ENCODE peak calls at places on chromosomes 5 and 9, in seven cellular contexts. I is cardiac fibroblast, L is AG09319, J is endothelial cell, Z is psoas muscle, Q is pancreas, D is Peyer's patch. X is an unnamed sample.

GRCh38 chr9:93786204-93786603 is 169.0 kb downstream of the BARX1 start:
- DNase-seq in L (no peak), I (no peak), Q (no peak), J (no peak), D (no peak), Z (no peak), X (no peak)

GRCh38 chr9:119818726-119819435 is 449.6 kb upstream of the BRINP1 start:
- DNase-seq in Q (no peak), Z (no peak), L (no peak), I (no peak), D (no peak), J (no peak), X (no peak)

GRCh38 chr5:115415143-115415491 is 118.7 kb upstream of the CCDC112 start:
- DNase-seq in Q (no peak), Z (no peak), D (peak), L (no peak), I (peak), J (no peak), X (peak)

GRCh38 chr9:92177591-92177990 is 62.4 kb upstream of the SPTLC1 start:
- DNase-seq in L (no peak), I (no peak), Q (no peak), D (no peak), J (no peak), Z (no peak), X (no peak)

GRCh38 chr9:75604661-75605060 is 285.8 kb upstream of the PCSK5 start:
- DNase-seq in J (no peak), L (no peak), D (no peak), Q (no peak), Z (no peak), I (no peak), X (no peak)

GRCh38 chr9:82152181-82152580 is 163.6 kb downstream of the SPATA31D1 start:
- DNase-seq in Z (no peak), Q (no peak), J (no peak), I (peak), D (no peak), L (no peak), X (peak)

GRCh38 chr9:23938908-23939307 is 112.9 kb upstream of the ELAVL2 start:
- DNase-seq in D (no peak), Q (no peak), L (no peak), J (no peak), Z (no peak), I (no peak), X (no peak)

GRCh38 chr5:170755679-170756456 is 27.7 kb upstream of the GABRP start:
- DNase-seq in J (no peak), D (peak), Q (no peak), I (peak), Z (no peak), L (no peak), X (peak)

GRCh38 chr9:15277400-15278137 is 29.4 kb downstream of the TTC39B start:
- DNase-seq in D (no peak), Z (no peak), J (no peak), Q (no peak), I (peak), L (no peak), X (peak)

GRCh38 chr9:93896496-93897033 is 58.6 kb downstream of the BARX1 start:
- DNase-seq in Q (no peak), Z (peak), L (no peak), D (peak), J (no peak), I (no peak), X (no peak)

GRCh38 chr5:167426501-167426900 is 864.9 kb upstream of the WWC1 start:
- DNase-seq in D (no peak), J (no peak), I (no peak), Z (no peak), Q (no peak), L (no peak), X (no peak)

GRCh38 chr9:125990186-125990792 is 243.1 kb downstream of the PBX3 start:
- DNase-seq in I (no peak), Z (peak), D (no peak), L (no peak), J (no peak), Q (no peak), X (no peak)

GRCh38 chr9:76452839-76453238 is 6.1 kb upstream of the GCNT1 start:
- DNase-seq in Q (no peak), I (peak), L (no peak), D (no peak), Z (no peak), J (no peak), X (no peak)

DNA sequence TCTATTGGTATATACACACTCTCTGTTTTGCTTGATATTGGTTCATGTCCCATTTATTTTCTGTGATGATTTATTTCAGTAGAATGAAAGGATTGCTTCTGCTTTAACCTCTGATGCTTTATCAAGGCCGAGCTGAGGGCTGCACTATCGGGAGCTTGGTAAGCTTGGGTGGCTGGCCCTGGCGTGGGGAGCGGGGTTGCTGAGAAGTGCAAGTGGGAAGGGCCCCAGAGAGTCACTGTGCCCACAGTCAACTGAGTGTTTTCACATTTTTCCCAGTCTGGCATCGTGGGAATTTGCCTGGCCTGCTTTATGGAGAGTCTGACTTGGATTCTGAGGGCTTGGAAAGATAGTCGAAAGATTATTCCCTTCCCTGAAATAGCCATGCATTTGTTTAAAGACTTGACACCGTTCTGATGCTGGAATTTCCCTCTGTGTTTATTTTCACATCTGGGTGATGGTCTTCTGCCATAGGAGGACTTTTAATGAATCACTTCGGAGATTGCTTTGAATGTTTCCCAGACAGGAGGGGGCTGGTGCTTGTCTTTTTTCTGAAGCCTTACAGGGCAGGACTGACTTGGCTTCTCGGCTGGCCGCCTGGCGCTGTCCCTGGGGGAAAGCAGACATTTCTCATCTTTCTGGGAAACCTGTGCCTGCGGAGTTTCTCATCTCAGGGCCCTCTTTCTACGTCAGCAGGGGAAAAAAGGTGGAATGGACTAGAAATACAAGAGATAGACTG is 139.0 kb downstream of the BOD1 start:
- DNase-seq in Z (no peak), D (no peak), Q (no peak), J (no peak), L (peak), I (peak), X (no peak)
- TF ChIP-seq CTCF in Z (no peak), D (no peak), Q (no peak), J (no peak), L (no peak), I (no peak), X (no peak)

GRCh38 chr9:95506438-95506691 is 10.4 kb downstream of the PTCH1 start:
- DNase-seq in Z (no peak), L (no peak), I (peak), J (peak), Q (peak), D (no peak), X (peak)
- TF ChIP-seq CTCF in Z (no peak), L (no peak), I (no peak), J (no peak), Q (no peak), D (no peak), X (no peak)

DNA sequence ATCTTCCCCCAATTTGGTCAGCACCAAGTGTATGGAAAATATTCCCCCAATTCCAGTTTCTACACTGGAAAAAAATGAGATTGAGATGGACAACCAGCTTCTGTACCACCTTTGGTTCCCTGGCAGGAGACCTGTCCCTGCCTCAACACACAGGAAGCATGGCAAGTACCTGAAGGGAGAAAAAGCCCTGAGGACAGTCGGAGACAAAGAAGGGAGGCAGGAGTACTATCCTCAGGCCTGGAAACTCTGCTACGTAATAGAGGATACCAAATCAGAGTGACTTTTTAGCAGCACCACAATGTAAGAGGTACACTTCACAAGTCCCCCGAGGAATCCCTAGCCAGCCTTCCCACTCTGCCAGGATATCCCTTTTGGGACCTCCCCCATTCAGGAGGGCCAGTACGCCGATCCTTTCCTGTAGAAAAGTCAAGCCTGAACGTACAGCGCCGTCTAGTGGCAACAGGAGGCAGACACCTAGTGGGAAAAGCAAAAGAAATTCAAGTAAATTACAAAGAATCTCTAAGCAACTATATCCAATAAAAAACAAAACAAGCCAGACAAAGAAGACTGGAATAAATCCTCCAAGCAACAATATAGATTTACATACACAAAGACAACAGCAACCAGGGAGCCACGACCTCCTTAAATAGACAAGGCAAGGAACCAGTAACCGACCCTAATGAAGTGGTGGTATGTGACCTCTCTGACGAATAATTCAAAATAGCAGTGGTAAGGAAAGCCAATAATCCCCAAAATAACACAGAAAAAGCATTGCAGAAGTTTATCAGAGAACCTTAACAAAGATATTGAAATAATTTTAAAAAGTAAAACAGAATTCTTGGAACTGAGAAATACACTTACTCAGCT is 63.3 kb upstream of the SLCO6A1 start:
- DNase-seq in L (no peak), Q (no peak), D (no peak), I (peak), Z (no peak), J (peak), X (no peak)
- TF ChIP-seq CTCF in L (peak), Q (no peak), D (no peak), I (peak), Z (peak), J (peak), X (peak)

DNA sequence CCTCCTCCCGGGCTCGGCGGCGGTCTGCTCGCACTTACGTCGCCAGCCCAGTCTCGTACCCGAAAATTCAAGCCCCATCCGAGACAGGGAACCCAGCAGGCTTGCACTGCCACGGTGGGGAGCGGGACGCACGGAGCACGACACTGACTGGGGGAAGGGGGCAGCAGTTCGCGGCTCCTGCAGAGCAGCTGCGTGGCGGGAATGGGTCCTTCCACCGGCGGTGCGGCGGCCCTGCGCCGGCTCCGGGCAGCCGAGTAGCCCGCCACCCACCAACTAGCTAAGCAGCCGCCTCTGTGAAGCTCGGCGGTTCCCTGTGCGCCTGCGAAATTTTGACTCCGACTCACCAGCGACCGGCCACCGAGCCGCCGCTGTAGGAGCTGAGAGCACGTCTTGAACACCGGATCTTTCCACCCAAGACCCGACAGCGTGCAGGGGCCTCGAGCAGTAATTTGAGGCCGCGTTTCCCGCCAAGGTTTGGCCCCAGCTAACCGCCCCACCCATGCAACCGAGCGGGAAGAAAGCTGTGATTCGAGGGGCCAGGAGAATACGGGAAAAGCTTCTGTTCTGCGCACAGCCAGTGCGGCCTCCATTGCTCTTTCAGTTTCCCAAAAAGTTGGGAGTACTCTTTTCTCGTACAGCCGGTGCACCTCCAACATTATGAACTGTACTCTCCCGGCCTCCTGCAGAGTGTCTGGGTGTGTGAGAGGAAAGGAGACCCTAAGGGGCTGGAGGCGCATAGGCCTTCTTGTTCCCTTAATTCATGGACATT is 3.7 kb downstream of the MCIDAS start:
- DNase-seq in D (no peak), I (no peak), Z (no peak), Q (no peak), J (peak), L (no peak), X (no peak)
- TF ChIP-seq CTCF in D (no peak), I (no peak), Z (no peak), Q (no peak), J (no peak), L (no peak), X (no peak)

GRCh38 chr5:43231977-43232376 is 40.0 kb downstream of the NIM1K start:
- DNase-seq in J (no peak), Z (no peak), L (no peak), D (no peak), Q (peak), I (no peak), X (peak)
- TF ChIP-seq CTCF in J (no peak), Z (no peak), L (no peak), D (no peak), Q (peak), I (peak), X (peak)

GRCh38 chr9:28073278-28073677 is 500.0 kb upstream of the C9orf72 start:
- DNase-seq in L (no peak), D (no peak), Z (no peak), J (peak), I (peak), Q (no peak), X (peak)
- TF ChIP-seq CTCF in L (peak), D (no peak), Z (peak), J (peak), I (peak), Q (peak), X (peak)

GRCh38 chr5:135488727-135489465 is 36.7 kb upstream of the TIFAB start:
- DNase-seq in Q (no peak), D (no peak), I (peak), Z (no peak), J (peak), L (peak), X (peak)
- TF ChIP-seq CTCF in Q (no peak), D (no peak), I (no peak), Z (no peak), J (no peak), L (no peak), X (no peak)

GRCh38 chr9:77454668-77455067 is 193.5 kb downstream of the GNA14 start:
- DNase-seq in I (peak), L (peak), D (no peak), Z (no peak), Q (no peak), J (no peak), X (no peak)

GRCh38 chr9:77455312-77455927 is 192.7 kb downstream of the GNA14 start:
- DNase-seq in Q (no peak), L (no peak), D (peak), Z (no peak), J (peak), I (peak), X (peak)

GRCh38 chr9:77456829-77457437 is 191.2 kb downstream of the GNA14 start:
- DNase-seq in D (peak), I (peak), L (peak), Z (peak), J (peak), Q (peak), X (peak)

GRCh38 chr9:77460938-77461337 is 187.2 kb downstream of the GNA14 start:
- DNase-seq in I (no peak), Q (no peak), J (no peak), D (no peak), L (no peak), Z (no peak), X (no peak)

DNA sequence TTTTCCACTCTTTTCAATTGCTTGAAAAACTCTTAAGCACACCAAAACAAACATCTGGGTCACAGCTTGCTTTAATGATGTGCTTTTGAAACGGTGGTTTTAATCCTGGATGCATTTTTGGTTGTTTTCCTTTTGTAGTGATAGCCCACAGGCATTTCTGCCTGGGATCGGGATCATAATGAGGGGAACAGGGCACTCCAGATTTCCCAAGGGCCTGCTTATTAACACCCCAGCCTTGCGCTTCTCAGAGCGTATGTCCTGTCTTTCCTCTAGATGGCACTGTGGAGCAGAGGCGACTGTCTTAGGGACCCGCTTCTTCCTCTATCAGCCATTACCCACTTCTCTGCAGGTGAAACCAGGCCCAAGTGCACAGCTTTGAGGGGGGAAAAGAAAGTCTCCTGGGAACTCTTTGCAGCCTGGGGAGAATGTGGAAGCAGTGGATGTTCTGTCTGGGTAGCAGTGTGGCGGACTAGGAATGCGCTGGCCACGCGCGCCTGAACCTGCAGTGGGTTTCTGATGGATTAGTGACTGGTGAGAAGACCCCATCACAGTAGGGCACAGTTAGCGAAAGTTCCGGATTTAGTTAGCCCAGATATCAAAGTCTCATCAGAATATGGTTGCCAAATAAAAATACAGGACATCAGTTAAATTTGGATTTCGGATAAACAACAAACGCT is 190.1 kb downstream of the GNA14 start:
- DNase-seq in I (peak), J (peak), D (peak), Z (peak), L (no peak), Q (peak), X (peak)
- TF ChIP-seq CTCF in I (peak), J (peak), D (no peak), Z (peak), L (peak), Q (peak), X (peak)

GRCh38 chr5:139038618-139039305 is 159.4 kb downstream of the SIL1 start:
- DNase-seq in J (no peak), Q (no peak), Z (no peak), I (no peak), D (no peak), L (no peak), X (no peak)
- TF ChIP-seq CTCF in J (no peak), Q (no peak), Z (no peak), I (peak), D (no peak), L (no peak), X (no peak)

X was measured in bronchial epithelial cell.